ENCODE peak calls at places on chromosome 4, in eight cellular contexts. O is breast epithelium, C is RWPE1, T is AG04450, Z is lower lobe of right lung, I is heart left ventricle, A is substantia nigra, D is HCT116. Q is an unnamed sample.
A peak's percentile ranks its signal among the peaks of the same experiment; 100 is the strongest.

GRCh38 chr4:56909083-56909981 is 1.6 kb downstream of the REST start:
- DNase-seq in O (no peak), I (peak; percentile 77), D (no peak), Z (peak; percentile 73), T (no peak), C (peak; percentile 42), A (no peak), Q (no peak)

GRCh38 chr4:14176613-14177012 is 549.1 kb upstream of the BOD1L1 start:
- DNase-seq in O (no peak), D (no peak), I (no peak), A (no peak), Z (no peak), T (no peak), C (no peak), Q (no peak)

GRCh38 chr4:34158883-34159282 is 2085.4 kb downstream of the ARAP2 start:
- DNase-seq in C (peak; percentile 21), I (no peak), O (no peak), A (no peak), T (no peak), D (no peak), Z (no peak), Q (no peak)

GRCh38 chr4:159177265-159178146 is 74.6 kb downstream of the RAPGEF2 start:
- DNase-seq in C (no peak), D (no peak), O (no peak), I (no peak), T (no peak), A (no peak), Z (no peak), Q (no peak)

GRCh38 chr4:3369781-3370660 is 71.7 kb upstream of the HGFAC start:
- DNase-seq in C (no peak), I (no peak), Z (peak; percentile 45), T (peak; percentile 57), O (no peak), A (no peak), D (no peak), Q (peak; percentile 62)

GRCh38 chr4:57065730-57066482 is 44.3 kb downstream of the IGFBP7 start:
- DNase-seq in T (no peak), O (no peak), A (no peak), Z (no peak), D (no peak), I (no peak), C (no peak), Q (no peak)

GRCh38 chr4:166501941-166502382 is 628.9 kb downstream of the TLL1 start:
- DNase-seq in A (no peak), T (no peak), Z (no peak), I (peak; percentile 25), D (peak; percentile 39), O (no peak), C (peak; percentile 2), Q (no peak)

GRCh38 chr4:126790633-126791032 is 842.1 kb upstream of the INTU start:
- DNase-seq in C (no peak), T (no peak), D (no peak), Z (no peak), O (no peak), I (no peak), A (no peak), Q (no peak)

GRCh38 chr4:5710962-5711478 is at the start of gene EVC:
- DNase-seq in A (no peak), O (peak; percentile 75), D (no peak), C (peak; percentile 70), I (peak; percentile 89), T (peak; percentile 36), Z (peak; percentile 81), Q (no peak)

GRCh38 chr4:120667102-120667501 is 255.4 kb downstream of the PRDM5 start:
- DNase-seq in Z (no peak), C (no peak), A (no peak), I (no peak), D (no peak), O (no peak), T (no peak), Q (no peak)

GRCh38 chr4:31189938-31190337 is 469.8 kb downstream of the PCDH7 start:
- DNase-seq in C (no peak), I (no peak), D (no peak), O (no peak), Z (no peak), A (no peak), T (no peak), Q (no peak)

GRCh38 chr4:47862297-47862696 is 24.4 kb upstream of the CORIN start:
- DNase-seq in Z (no peak), D (no peak), I (no peak), C (no peak), T (peak; percentile 37), O (no peak), A (no peak), Q (no peak)

GRCh38 chr4:102606846-102607440 is 105.8 kb downstream of the NFKB1 start:
- DNase-seq in Z (peak; percentile 60), T (no peak), A (no peak), O (no peak), I (no peak), C (no peak), D (no peak), Q (no peak)

GRCh38 chr4:41874873-41875272 is 60.4 kb upstream of the TMEM33 start:
- DNase-seq in C (no peak), D (no peak), Z (no peak), O (no peak), A (no peak), I (no peak), T (no peak), Q (no peak)

GRCh38 chr4:39151120-39151713 is 31.1 kb upstream of the WDR19 start:
- DNase-seq in C (no peak), T (peak; percentile 16), O (no peak), Z (no peak), I (no peak), D (no peak), A (no peak), Q (no peak)

GRCh38 chr4:2058264-2059033 is 678 bp upstream of the NAT8L start:
- DNase-seq in D (no peak), O (no peak), C (no peak), T (no peak), I (peak; percentile 36), Z (peak; percentile 42), A (no peak), Q (no peak)

GRCh38 chr4:111945014-111945413 is 200.2 kb upstream of the FAM241A start:
- DNase-seq in O (no peak), C (no peak), T (no peak), Z (no peak), D (no peak), A (no peak), I (no peak), Q (no peak)

GRCh38 chr4:186999676-187000075 is 276.0 kb upstream of the FAT1 start:
- DNase-seq in C (no peak), O (no peak), D (no peak), T (no peak), I (no peak), Z (no peak), A (no peak), Q (no peak)

GRCh38 chr4:101222156-101222845 is 125.0 kb downstream of the PPP3CA start:
- DNase-seq in C (no peak), D (no peak), O (no peak), I (no peak), A (no peak), T (no peak), Z (no peak), Q (no peak)

GRCh38 chr4:70713453-70714026 is 8.2 kb upstream of the RUFY3 start:
- DNase-seq in A (no peak), C (peak; percentile 11), T (no peak), I (no peak), D (no peak), O (no peak), Z (no peak), Q (no peak)

GRCh38 chr4:119080721-119081541 is 54.7 kb upstream of the MYOZ2 start:
- DNase-seq in A (no peak), Z (no peak), O (no peak), T (no peak), D (no peak), C (no peak), I (no peak), Q (no peak)

GRCh38 chr4:124903995-124904722 is 191.6 kb upstream of the ANKRD50 start:
- DNase-seq in A (no peak), C (peak; percentile 36), Z (no peak), D (peak; percentile 47), I (no peak), T (no peak), O (no peak), Q (no peak)

GRCh38 chr4:102404551-102404969 is 59.3 kb upstream of the SLC39A8 start:
- DNase-seq in A (no peak), I (no peak), D (no peak), T (no peak), C (no peak), O (no peak), Z (no peak), Q (no peak)

GRCh38 chr4:10347281-10347795 is 109.9 kb downstream of the ZNF518B start:
- DNase-seq in O (no peak), A (no peak), Z (no peak), T (no peak), C (no peak), D (no peak), I (no peak), Q (no peak)

GRCh38 chr4:82352118-82352824 is 21.5 kb downstream of the HNRNPD start:
- DNase-seq in I (no peak), D (no peak), T (no peak), O (no peak), Z (no peak), A (no peak), C (no peak), Q (no peak)
- H3K27ac ChIP-seq in I (no peak overlapping the region), D (no peak overlapping the region), T (no peak overlapping the region), O (no peak overlapping the region), Z (no peak overlapping the region), A (no peak overlapping the region), C (no peak overlapping the region), Q (peak overlapping the region; percentile 55)

GRCh38 chr4:8507624-8508023 is 67.0 kb downstream of the TRMT44 start:
- DNase-seq in O (no peak), C (no peak), A (no peak), T (no peak), Z (no peak), I (no peak), D (no peak), Q (no peak)
- H3K27ac ChIP-seq in O (peak overlapping the region; percentile 96), C (no peak overlapping the region), A (no peak overlapping the region), T (no peak overlapping the region), Z (peak overlapping the region; percentile 65), I (no peak overlapping the region), D (no peak overlapping the region), Q (no peak overlapping the region)

DNA sequence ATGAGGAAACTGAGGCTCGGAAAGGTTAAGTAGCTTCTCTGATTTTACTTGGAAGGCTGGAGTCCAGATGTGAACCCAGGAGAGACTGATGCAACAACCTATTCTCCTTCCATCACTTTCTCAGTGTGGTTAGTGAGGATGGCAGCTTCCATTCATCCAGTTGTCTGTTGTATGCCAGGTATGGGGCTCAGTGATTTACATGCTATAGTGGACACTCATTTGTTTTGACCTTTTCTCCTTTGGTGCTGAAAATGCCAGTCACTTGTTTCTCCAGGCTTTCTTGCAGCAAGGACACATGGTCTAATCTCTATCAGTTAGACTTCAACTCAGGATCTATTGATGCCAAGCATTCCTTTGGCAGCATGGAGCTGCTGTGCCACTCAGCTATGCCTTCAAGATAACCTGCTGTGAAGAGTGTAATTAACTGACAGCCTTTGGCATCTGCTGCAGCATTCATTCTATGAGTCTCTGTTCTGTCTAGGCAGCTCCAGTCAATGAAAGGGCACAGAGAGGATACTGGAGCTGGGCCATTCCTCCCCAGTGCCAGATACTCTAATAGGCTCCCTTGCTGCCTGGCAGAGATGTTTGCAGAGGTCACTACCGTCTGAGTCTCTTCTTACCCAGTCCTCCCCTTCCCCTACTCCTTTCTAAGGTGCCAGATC is 11.0 kb upstream of the CWH43 start:
- DNase-seq in A (no peak), D (no peak), Z (no peak), C (no peak), O (no peak), I (no peak), T (no peak), Q (no peak)
- H3K27ac ChIP-seq in A (no peak overlapping the region), D (no peak overlapping the region), Z (no peak overlapping the region), C (no peak overlapping the region), O (no peak overlapping the region), I (no peak overlapping the region), T (no peak overlapping the region), Q (no peak overlapping the region)

GRCh38 chr4:105179539-105180401 is 33.1 kb downstream of the TET2 start:
- DNase-seq in I (no peak), A (no peak), D (no peak), C (no peak), O (no peak), T (no peak), Z (no peak), Q (no peak)
- H3K27ac ChIP-seq in I (no peak overlapping the region), A (no peak overlapping the region), D (no peak overlapping the region), C (no peak overlapping the region), O (no peak overlapping the region), T (no peak overlapping the region), Z (no peak overlapping the region), Q (no peak overlapping the region)